ENCODE peak calls at places on chromosomes 1 and 21, in four cellular contexts. E, O, T and X are unnamed samples.

GRCh38 chr1:220430059-220430458 is 97.9 kb upstream of the MARK1 start:
- DNase-seq in O (no peak), T (no peak), E (no peak), X (no peak)

GRCh38 chr1:247518613-247518891 is 17.7 kb downstream of the OR2C3 start:
- DNase-seq in O (no peak), E (no peak), T (no peak), X (no peak)

GRCh38 chr21:37762606-37763005 is 153.7 kb downstream of the KCNJ6 start:
- DNase-seq in E (no peak), O (no peak), T (no peak), X (no peak)

GRCh38 chr1:234199476-234200127 is 173.7 kb upstream of the COA6 start:
- DNase-seq in T (no peak), E (no peak), O (no peak), X (no peak)

GRCh38 chr1:12208764-12209494 is 20.9 kb upstream of the VPS13D start:
- DNase-seq in T (peak), O (peak), E (peak), X (peak)

GRCh38 chr1:184802739-184803492 is 48.3 kb upstream of the EDEM3 start:
- DNase-seq in T (no peak), O (peak), E (no peak), X (no peak)

GRCh38 chr1:207844374-207844773 is 66.6 kb downstream of the CD34 start:
- DNase-seq in O (no peak), E (no peak), T (no peak), X (no peak)

GRCh38 chr1:9597361-9598315 is 8.9 kb downstream of the TMEM201 start:
- DNase-seq in T (no peak), O (no peak), E (no peak), X (no peak)

GRCh38 chr1:234979316-234980223 is 149.1 kb downstream of the TOMM20 start:
- DNase-seq in E (no peak), T (no peak), O (no peak), X (no peak)

GRCh38 chr1:178143730-178144343 is 49.9 kb downstream of the RASAL2 start:
- DNase-seq in T (no peak), O (no peak), E (no peak), X (no peak)

GRCh38 chr1:109827466-109827865 is 63.7 kb upstream of the EPS8L3 start:
- DNase-seq in E (no peak), O (no peak), T (no peak), X (no peak)

GRCh38 chr1:69403911-69404310 is 163.8 kb upstream of the LRRC7 start:
- DNase-seq in T (no peak), E (no peak), O (no peak), X (no peak)

GRCh38 chr1:46302091-46303037 is 1.1 kb downstream of the LRRC41 start:
- DNase-seq in O (no peak), T (no peak), E (peak), X (no peak)

GRCh38 chr1:154877370-154877974 is 7.4 kb upstream of the KCNN3 start:
- DNase-seq in E (no peak), O (no peak), T (no peak), X (no peak)

GRCh38 chr1:216822480-216822879 is 99.3 kb upstream of the ESRRG start:
- DNase-seq in O (no peak), E (no peak), T (no peak), X (no peak)

GRCh38 chr1:56135864-56136147 is 443.6 kb downstream of the PLPP3 start:
- DNase-seq in T (no peak), E (no peak), O (no peak), X (no peak)

GRCh38 chr1:2347907-2348306 is 43.4 kb downstream of the MORN1 start:
- DNase-seq in E (no peak), T (no peak), O (no peak), X (no peak)

GRCh38 chr1:116962976-116963639 is 38.5 kb upstream of the CD101 start:
- DNase-seq in O (no peak), E (no peak), T (no peak), X (no peak)

GRCh38 chr1:74396942-74397341 is 115.5 kb downstream of the LRRC53 start:
- DNase-seq in T (no peak), E (no peak), O (no peak), X (no peak)

GRCh38 chr1:115791816-115792215 is 23.3 kb upstream of the CASQ2 start:
- DNase-seq in O (no peak), E (no peak), T (no peak), X (no peak)